ENCODE peak calls at places on chromosomes 2 and 18, in ten cellular contexts. X is HFFc6; V is GDM1; F is CD8-positive, alpha-beta memory T cell; J is COR-L47; N is posterior cingulate gyrus; E is stimulated activated CD4-positive, alpha-beta T cell treated with anti-CD3 and anti-CD28 coated beads, Interleukin-1b, Interleukin-23, amount 100 ng/mL, for 1 hour; Q is dorsolateral prefrontal cortex; L is activated CD4-positive, alpha-beta T cell treated with anti-CD3 and anti-CD28 coated beads, Interleukin-2, amount 50 U/mL, for 1 hour; W is activated effector memory CD4-positive, alpha-beta T cell treated with anti-CD3 and anti-CD28 coated beads, Interleukin-2, amount 50 U/mL, for 16 hours. U is an unnamed sample.

GRCh38 chr2:219104107-219105050 is 43.7 kb upstream of the IHH start:
- DNase-seq in W (no peak), N (no peak), X (peak), V (peak), J (peak), E (no peak), Q (no peak), L (no peak), F (no peak), U (peak)

GRCh38 chr2:28366496-28367282 is 26.0 kb upstream of the FOSL2 start:
- DNase-seq in J (no peak), E (peak), L (peak), V (peak), W (peak), N (no peak), F (peak), X (no peak), Q (no peak), U (no peak)

GRCh38 chr18:26655010-26655613 is 106.8 kb upstream of the KCTD1 start:
- DNase-seq in N (no peak), Q (no peak), J (no peak), W (no peak), F (no peak), E (no peak), L (no peak), V (no peak), X (no peak), U (no peak)

GRCh38 chr18:79756143-79756500 is 41.6 kb upstream of the KCNG2 start:
- DNase-seq in J (no peak), V (no peak), E (no peak), X (no peak), F (no peak), L (no peak), N (no peak), W (peak), Q (peak), U (no peak)

GRCh38 chr18:27411911-27412310 is 226.8 kb upstream of the CHST9 start:
- DNase-seq in V (no peak), E (no peak), L (no peak), F (no peak), W (no peak), X (no peak), N (no peak), J (no peak), Q (no peak), U (no peak)

GRCh38 chr18:54815086-54815485 is 13.2 kb upstream of the RAB27B start:
- DNase-seq in W (no peak), V (no peak), Q (no peak), F (no peak), N (no peak), J (no peak), E (no peak), L (no peak), X (no peak), U (no peak)

GRCh38 chr2:200658278-200658864 is 72.6 kb downstream of the AOX1 start:
- DNase-seq in L (no peak), V (no peak), X (no peak), W (no peak), J (no peak), E (no peak), F (no peak), N (no peak), Q (no peak), U (no peak)

GRCh38 chr18:44723366-44723765 is 42.7 kb downstream of the SETBP1 start:
- DNase-seq in N (no peak), E (no peak), J (no peak), V (no peak), Q (no peak), F (no peak), W (no peak), X (no peak), L (no peak), U (no peak)

GRCh38 chr2:65479528-65479927 is 47.1 kb upstream of the SPRED2 start:
- DNase-seq in W (no peak), X (no peak), J (no peak), N (no peak), V (no peak), L (no peak), F (no peak), E (no peak), Q (no peak), U (no peak)

GRCh38 chr2:84957771-84958134 is 13.2 kb upstream of the KCMF1 start:
- DNase-seq in F (no peak), V (no peak), L (no peak), N (no peak), J (no peak), Q (no peak), W (no peak), X (no peak), E (no peak), U (no peak)

GRCh38 chr2:196130039-196130825 is 41.1 kb downstream of the STK17B start:
- DNase-seq in J (no peak), X (no peak), L (no peak), F (no peak), W (no peak), E (no peak), N (no peak), V (no peak), Q (no peak), U (no peak)

U was measured in HTR-8/SVneo.